ENCODE peak calls at places on chromosomes 5 and 9, in four cellular contexts. H is AG10803; X is effector CD4-positive, alpha-beta T cell; I is HTR-8/SVneo. A is an unnamed sample.

GRCh38 chr5:174972291-174972690 is 247.9 kb downstream of the MSX2 start:
- DNase-seq in H (no peak), X (no peak), I (no peak), A (no peak)

GRCh38 chr9:95190413-95190812 is 127.1 kb downstream of the FANCC start:
- DNase-seq in H (no peak), X (no peak), I (no peak), A (no peak)

GRCh38 chr5:7210549-7210948 is 185.4 kb upstream of the ADCY2 start:
- DNase-seq in H (no peak), X (no peak), I (no peak), A (no peak)

GRCh38 chr5:14331377-14331776 is 188.2 kb downstream of the TRIO start:
- DNase-seq in H (no peak), X (no peak), I (no peak), A (no peak)

GRCh38 chr5:35461530-35461929 is 156.1 kb upstream of the SPEF2 start:
- DNase-seq in H (no peak), X (no peak), I (no peak), A (no peak)

GRCh38 chr5:40446910-40447309 is 232.8 kb upstream of the PTGER4 start:
- DNase-seq in H (peak; percentile 51), X (no peak), I (peak; percentile 65), A (no peak)

GRCh38 chr5:15844253-15844652 is 335.3 kb downstream of the MARCHF11 start:
- DNase-seq in H (no peak), X (no peak), I (no peak), A (no peak)

GRCh38 chr5:78587775-78588291 is 60.7 kb downstream of the LHFPL2 start:
- DNase-seq in H (peak; percentile 93), X (no peak), I (no peak), A (no peak)

GRCh38 chr5:134851307-134851923 is 5.6 kb downstream of the C5orf24 start:
- DNase-seq in H (peak; percentile 64), X (no peak), I (peak; percentile 30), A (no peak)

GRCh38 chr5:119032653-119033052 is 38.2 kb upstream of the DMXL1 start:
- DNase-seq in H (no peak), X (no peak), I (no peak), A (no peak)

GRCh38 chr5:13480834-13481233 is 463.7 kb downstream of the DNAH5 start:
- DNase-seq in H (no peak), X (no peak), I (no peak), A (no peak)

GRCh38 chr5:85952680-85953079 is 665.1 kb upstream of the COX7C start:
- DNase-seq in H (no peak), X (no peak), I (no peak), A (no peak)

GRCh38 chr5:61737991-61738390 is 405.9 kb downstream of the ZSWIM6 start:
- DNase-seq in H (no peak), X (no peak), I (no peak), A (no peak)

GRCh38 chr5:127754259-127754658 is 51.1 kb downstream of the CCDC192 start:
- DNase-seq in H (peak; percentile 49), X (no peak), I (no peak), A (no peak)

GRCh38 chr9:82606761-82607382 is 456.1 kb downstream of the RASEF start:
- DNase-seq in H (peak; percentile 72), X (no peak), I (peak; percentile 25), A (no peak)

GRCh38 chr9:133710661-133711427 is 27.3 kb downstream of the SARDH start:
- DNase-seq in H (no peak), X (no peak), I (no peak), A (no peak)

GRCh38 chr5:138461343-138462125 is 3.7 kb upstream of the EGR1 start:
- DNase-seq in H (peak; percentile 81), X (no peak), I (no peak), A (no peak)

GRCh38 chr5:56699588-56699987 is 115.8 kb upstream of the MAP3K1 start:
- DNase-seq in H (no peak), X (no peak), I (no peak), A (no peak)

GRCh38 chr5:132011561-132012384 is at the start of gene ACSL6:
- DNase-seq in H (no peak), X (peak; percentile 32), I (no peak), A (peak; percentile 11)

GRCh38 chr5:177426566-177427210 is at the start of gene GRK6:
- DNase-seq in H (no peak), X (peak; percentile 55), I (peak; percentile 47), A (peak; percentile 58)

GRCh38 chr5:119966028-119966427 is 336.7 kb downstream of the FAM170A start:
- DNase-seq in H (peak; percentile 42), X (no peak), I (no peak), A (no peak)

A was measured in T-helper 22 cell.